ENCODE peak calls at places on chromosomes 5 and 9, in eight cellular contexts. One of them, this sample, is unnamed.

GRCh38 chr5:170573119-170573518 is 69.3 kb downstream of the KCNIP1 start:
- DNase-seq in T-helper 17 cell: no peak
- DNase-seq in GM12865: no peak
- DNase-seq in T-cell: no peak
- DNase-seq in stimulated activated CD4-positive, alpha-beta T cell treated with anti-CD3 and anti-CD28 coated beads, Interleukin-1b, Interleukin-23, amount 100 ng/mL, for 4 hours: no peak
- DNase-seq in CD4-positive, alpha-beta T cell: no peak
- DNase-seq in NCI-H748 treated with DMSO at 0.1 percent for 48 hours: no peak
- DNase-seq in activated CD8-positive, alpha-beta memory T cell treated with anti-CD3 and anti-CD28 coated beads, Interleukin-2, amount 50 U/mL, for 48 hours: no peak
- DNase-seq in this sample: no peak

GRCh38 chr5:125149503-125149902 is 403.1 kb upstream of the ZNF608 start:
- DNase-seq in NCI-H748 treated with DMSO at 0.1 percent for 48 hours: no peak
- DNase-seq in GM12865: no peak
- DNase-seq in stimulated activated CD4-positive, alpha-beta T cell treated with anti-CD3 and anti-CD28 coated beads, Interleukin-1b, Interleukin-23, amount 100 ng/mL, for 4 hours: no peak
- DNase-seq in T-cell: no peak
- DNase-seq in activated CD8-positive, alpha-beta memory T cell treated with anti-CD3 and anti-CD28 coated beads, Interleukin-2, amount 50 U/mL, for 48 hours: no peak
- DNase-seq in T-helper 17 cell: no peak
- DNase-seq in CD4-positive, alpha-beta T cell: no peak
- DNase-seq in this sample: no peak

GRCh38 chr5:80707645-80708044 is 52.9 kb upstream of the DHFR start:
- DNase-seq in stimulated activated CD4-positive, alpha-beta T cell treated with anti-CD3 and anti-CD28 coated beads, Interleukin-1b, Interleukin-23, amount 100 ng/mL, for 4 hours: no peak
- DNase-seq in activated CD8-positive, alpha-beta memory T cell treated with anti-CD3 and anti-CD28 coated beads, Interleukin-2, amount 50 U/mL, for 48 hours: no peak
- DNase-seq in T-helper 17 cell: no peak
- DNase-seq in NCI-H748 treated with DMSO at 0.1 percent for 48 hours: no peak
- DNase-seq in CD4-positive, alpha-beta T cell: no peak
- DNase-seq in T-cell: no peak
- DNase-seq in GM12865: no peak
- DNase-seq in this sample: no peak

GRCh38 chr5:59249160-59249559 is 644.4 kb downstream of the PDE4D start:
- DNase-seq in NCI-H748 treated with DMSO at 0.1 percent for 48 hours: no peak
- DNase-seq in CD4-positive, alpha-beta T cell: no peak
- DNase-seq in GM12865: no peak
- DNase-seq in T-cell: no peak
- DNase-seq in T-helper 17 cell: no peak
- DNase-seq in stimulated activated CD4-positive, alpha-beta T cell treated with anti-CD3 and anti-CD28 coated beads, Interleukin-1b, Interleukin-23, amount 100 ng/mL, for 4 hours: no peak
- DNase-seq in activated CD8-positive, alpha-beta memory T cell treated with anti-CD3 and anti-CD28 coated beads, Interleukin-2, amount 50 U/mL, for 48 hours: no peak
- DNase-seq in this sample: no peak

GRCh38 chr5:72511371-72512178 is 4.4 kb upstream of the ZNF366 start:
- DNase-seq in GM12865: no peak
- DNase-seq in CD4-positive, alpha-beta T cell: no peak
- DNase-seq in NCI-H748 treated with DMSO at 0.1 percent for 48 hours: no peak
- DNase-seq in stimulated activated CD4-positive, alpha-beta T cell treated with anti-CD3 and anti-CD28 coated beads, Interleukin-1b, Interleukin-23, amount 100 ng/mL, for 4 hours: no peak
- DNase-seq in activated CD8-positive, alpha-beta memory T cell treated with anti-CD3 and anti-CD28 coated beads, Interleukin-2, amount 50 U/mL, for 48 hours: no peak
- DNase-seq in T-cell: no peak
- DNase-seq in T-helper 17 cell: no peak
- DNase-seq in this sample: no peak

GRCh38 chr5:59832577-59833301 is 60.8 kb downstream of the PDE4D start:
- DNase-seq in GM12865: no peak
- DNase-seq in activated CD8-positive, alpha-beta memory T cell treated with anti-CD3 and anti-CD28 coated beads, Interleukin-2, amount 50 U/mL, for 48 hours: no peak
- DNase-seq in stimulated activated CD4-positive, alpha-beta T cell treated with anti-CD3 and anti-CD28 coated beads, Interleukin-1b, Interleukin-23, amount 100 ng/mL, for 4 hours: no peak
- DNase-seq in CD4-positive, alpha-beta T cell: no peak
- DNase-seq in T-cell: no peak
- DNase-seq in T-helper 17 cell: no peak
- DNase-seq in NCI-H748 treated with DMSO at 0.1 percent for 48 hours: no peak
- DNase-seq in this sample: no peak

GRCh38 chr9:91784673-91785402 is 165.2 kb downstream of the ROR2 start:
- DNase-seq in NCI-H748 treated with DMSO at 0.1 percent for 48 hours: no peak
- DNase-seq in activated CD8-positive, alpha-beta memory T cell treated with anti-CD3 and anti-CD28 coated beads, Interleukin-2, amount 50 U/mL, for 48 hours: no peak
- DNase-seq in T-cell: no peak
- DNase-seq in stimulated activated CD4-positive, alpha-beta T cell treated with anti-CD3 and anti-CD28 coated beads, Interleukin-1b, Interleukin-23, amount 100 ng/mL, for 4 hours: no peak
- DNase-seq in T-helper 17 cell: no peak
- DNase-seq in GM12865: no peak
- DNase-seq in CD4-positive, alpha-beta T cell: no peak
- DNase-seq in this sample: no peak

GRCh38 chr5:11928909-11929308 is 24.7 kb upstream of the CTNND2 start:
- DNase-seq in NCI-H748 treated with DMSO at 0.1 percent for 48 hours: no peak
- DNase-seq in T-helper 17 cell: no peak
- DNase-seq in GM12865: peak; percentile 9
- DNase-seq in activated CD8-positive, alpha-beta memory T cell treated with anti-CD3 and anti-CD28 coated beads, Interleukin-2, amount 50 U/mL, for 48 hours: no peak
- DNase-seq in stimulated activated CD4-positive, alpha-beta T cell treated with anti-CD3 and anti-CD28 coated beads, Interleukin-1b, Interleukin-23, amount 100 ng/mL, for 4 hours: no peak
- DNase-seq in T-cell: no peak
- DNase-seq in CD4-positive, alpha-beta T cell: no peak
- DNase-seq in this sample: no peak

GRCh38 chr5:60007724-60008123 is 114.2 kb upstream of the PDE4D start:
- DNase-seq in CD4-positive, alpha-beta T cell: no peak
- DNase-seq in NCI-H748 treated with DMSO at 0.1 percent for 48 hours: no peak
- DNase-seq in T-helper 17 cell: no peak
- DNase-seq in activated CD8-positive, alpha-beta memory T cell treated with anti-CD3 and anti-CD28 coated beads, Interleukin-2, amount 50 U/mL, for 48 hours: no peak
- DNase-seq in stimulated activated CD4-positive, alpha-beta T cell treated with anti-CD3 and anti-CD28 coated beads, Interleukin-1b, Interleukin-23, amount 100 ng/mL, for 4 hours: no peak
- DNase-seq in GM12865: no peak
- DNase-seq in T-cell: no peak
- DNase-seq in this sample: no peak

GRCh38 chr9:73446306-73446705 is 294.6 kb downstream of the ANXA1 start:
- DNase-seq in T-helper 17 cell: no peak
- DNase-seq in CD4-positive, alpha-beta T cell: no peak
- DNase-seq in GM12865: no peak
- DNase-seq in T-cell: no peak
- DNase-seq in NCI-H748 treated with DMSO at 0.1 percent for 48 hours: no peak
- DNase-seq in activated CD8-positive, alpha-beta memory T cell treated with anti-CD3 and anti-CD28 coated beads, Interleukin-2, amount 50 U/mL, for 48 hours: no peak
- DNase-seq in stimulated activated CD4-positive, alpha-beta T cell treated with anti-CD3 and anti-CD28 coated beads, Interleukin-1b, Interleukin-23, amount 100 ng/mL, for 4 hours: no peak
- DNase-seq in this sample: no peak

GRCh38 chr5:56449071-56449470 is 215.9 kb upstream of the ANKRD55 start:
- DNase-seq in GM12865: no peak
- DNase-seq in stimulated activated CD4-positive, alpha-beta T cell treated with anti-CD3 and anti-CD28 coated beads, Interleukin-1b, Interleukin-23, amount 100 ng/mL, for 4 hours: no peak
- DNase-seq in CD4-positive, alpha-beta T cell: no peak
- DNase-seq in T-helper 17 cell: no peak
- DNase-seq in activated CD8-positive, alpha-beta memory T cell treated with anti-CD3 and anti-CD28 coated beads, Interleukin-2, amount 50 U/mL, for 48 hours: no peak
- DNase-seq in T-cell: no peak
- DNase-seq in NCI-H748 treated with DMSO at 0.1 percent for 48 hours: no peak
- DNase-seq in this sample: no peak

GRCh38 chr5:150562832-150563231 is 54.9 kb downstream of the NDST1 start:
- DNase-seq in stimulated activated CD4-positive, alpha-beta T cell treated with anti-CD3 and anti-CD28 coated beads, Interleukin-1b, Interleukin-23, amount 100 ng/mL, for 4 hours: no peak
- DNase-seq in activated CD8-positive, alpha-beta memory T cell treated with anti-CD3 and anti-CD28 coated beads, Interleukin-2, amount 50 U/mL, for 48 hours: no peak
- DNase-seq in GM12865: peak; percentile 56
- DNase-seq in CD4-positive, alpha-beta T cell: no peak
- DNase-seq in NCI-H748 treated with DMSO at 0.1 percent for 48 hours: no peak
- DNase-seq in T-cell: no peak
- DNase-seq in T-helper 17 cell: no peak
- DNase-seq in this sample: peak; percentile 27

GRCh38 chr9:128846680-128847030 is 17.1 kb upstream of the SPOUT1 start:
- DNase-seq in GM12865: no peak
- DNase-seq in T-cell: no peak
- DNase-seq in activated CD8-positive, alpha-beta memory T cell treated with anti-CD3 and anti-CD28 coated beads, Interleukin-2, amount 50 U/mL, for 48 hours: no peak
- DNase-seq in T-helper 17 cell: no peak
- DNase-seq in CD4-positive, alpha-beta T cell: no peak
- DNase-seq in NCI-H748 treated with DMSO at 0.1 percent for 48 hours: no peak
- DNase-seq in stimulated activated CD4-positive, alpha-beta T cell treated with anti-CD3 and anti-CD28 coated beads, Interleukin-1b, Interleukin-23, amount 100 ng/mL, for 4 hours: no peak
- DNase-seq in this sample: no peak

GRCh38 chr9:33416996-33417395 is 14.6 kb upstream of the AQP7 start:
- DNase-seq in GM12865: no peak
- DNase-seq in activated CD8-positive, alpha-beta memory T cell treated with anti-CD3 and anti-CD28 coated beads, Interleukin-2, amount 50 U/mL, for 48 hours: no peak
- DNase-seq in T-helper 17 cell: peak; percentile 22
- DNase-seq in stimulated activated CD4-positive, alpha-beta T cell treated with anti-CD3 and anti-CD28 coated beads, Interleukin-1b, Interleukin-23, amount 100 ng/mL, for 4 hours: no peak
- DNase-seq in NCI-H748 treated with DMSO at 0.1 percent for 48 hours: no peak
- DNase-seq in CD4-positive, alpha-beta T cell: peak; percentile 52
- DNase-seq in T-cell: peak; percentile 22
- DNase-seq in this sample: no peak

GRCh38 chr5:80231243-80231642 is 24.6 kb downstream of the SERINC5 start:
- DNase-seq in stimulated activated CD4-positive, alpha-beta T cell treated with anti-CD3 and anti-CD28 coated beads, Interleukin-1b, Interleukin-23, amount 100 ng/mL, for 4 hours: no peak
- DNase-seq in T-helper 17 cell: no peak
- DNase-seq in NCI-H748 treated with DMSO at 0.1 percent for 48 hours: no peak
- DNase-seq in activated CD8-positive, alpha-beta memory T cell treated with anti-CD3 and anti-CD28 coated beads, Interleukin-2, amount 50 U/mL, for 48 hours: no peak
- DNase-seq in T-cell: no peak
- DNase-seq in CD4-positive, alpha-beta T cell: no peak
- DNase-seq in GM12865: no peak
- DNase-seq in this sample: no peak

GRCh38 chr9:93268551-93269314 is 84.8 kb downstream of the WNK2 start:
- DNase-seq in T-helper 17 cell: no peak
- DNase-seq in CD4-positive, alpha-beta T cell: peak; percentile 35
- DNase-seq in stimulated activated CD4-positive, alpha-beta T cell treated with anti-CD3 and anti-CD28 coated beads, Interleukin-1b, Interleukin-23, amount 100 ng/mL, for 4 hours: peak; percentile 14
- DNase-seq in activated CD8-positive, alpha-beta memory T cell treated with anti-CD3 and anti-CD28 coated beads, Interleukin-2, amount 50 U/mL, for 48 hours: peak; percentile 57
- DNase-seq in GM12865: peak; percentile 15
- DNase-seq in T-cell: peak; percentile 38
- DNase-seq in NCI-H748 treated with DMSO at 0.1 percent for 48 hours: peak; percentile 89
- DNase-seq in this sample: no peak

GRCh38 chr9:99000480-99001395 is 57.0 kb downstream of the COL15A1 start:
- DNase-seq in activated CD8-positive, alpha-beta memory T cell treated with anti-CD3 and anti-CD28 coated beads, Interleukin-2, amount 50 U/mL, for 48 hours: peak; percentile 55
- DNase-seq in GM12865: peak; percentile 70
- DNase-seq in NCI-H748 treated with DMSO at 0.1 percent for 48 hours: peak; percentile 29
- DNase-seq in stimulated activated CD4-positive, alpha-beta T cell treated with anti-CD3 and anti-CD28 coated beads, Interleukin-1b, Interleukin-23, amount 100 ng/mL, for 4 hours: peak; percentile 49
- DNase-seq in CD4-positive, alpha-beta T cell: peak; percentile 55
- DNase-seq in T-helper 17 cell: peak; percentile 32
- DNase-seq in T-cell: peak; percentile 57
- DNase-seq in this sample: peak; percentile 23

GRCh38 chr5:132265336-132266030 is 8.0 kb downstream of the PDLIM4 start:
- DNase-seq in GM12865: no peak
- DNase-seq in T-helper 17 cell: no peak
- DNase-seq in NCI-H748 treated with DMSO at 0.1 percent for 48 hours: peak; percentile 40
- DNase-seq in CD4-positive, alpha-beta T cell: no peak
- DNase-seq in T-cell: no peak
- DNase-seq in stimulated activated CD4-positive, alpha-beta T cell treated with anti-CD3 and anti-CD28 coated beads, Interleukin-1b, Interleukin-23, amount 100 ng/mL, for 4 hours: no peak
- DNase-seq in activated CD8-positive, alpha-beta memory T cell treated with anti-CD3 and anti-CD28 coated beads, Interleukin-2, amount 50 U/mL, for 48 hours: no peak
- DNase-seq in this sample: no peak

GRCh38 chr9:72977670-72978069 is 24.8 kb upstream of the ALDH1A1 start:
- DNase-seq in activated CD8-positive, alpha-beta memory T cell treated with anti-CD3 and anti-CD28 coated beads, Interleukin-2, amount 50 U/mL, for 48 hours: no peak
- DNase-seq in stimulated activated CD4-positive, alpha-beta T cell treated with anti-CD3 and anti-CD28 coated beads, Interleukin-1b, Interleukin-23, amount 100 ng/mL, for 4 hours: no peak
- DNase-seq in T-cell: no peak
- DNase-seq in GM12865: no peak
- DNase-seq in CD4-positive, alpha-beta T cell: no peak
- DNase-seq in NCI-H748 treated with DMSO at 0.1 percent for 48 hours: no peak
- DNase-seq in T-helper 17 cell: no peak
- DNase-seq in this sample: no peak

GRCh38 chr9:136220017-136220729 is 15.2 kb upstream of the LHX3 start:
- DNase-seq in CD4-positive, alpha-beta T cell: peak; percentile 22
- DNase-seq in activated CD8-positive, alpha-beta memory T cell treated with anti-CD3 and anti-CD28 coated beads, Interleukin-2, amount 50 U/mL, for 48 hours: no peak
- DNase-seq in T-helper 17 cell: no peak
- DNase-seq in stimulated activated CD4-positive, alpha-beta T cell treated with anti-CD3 and anti-CD28 coated beads, Interleukin-1b, Interleukin-23, amount 100 ng/mL, for 4 hours: peak; percentile 21
- DNase-seq in GM12865: no peak
- DNase-seq in NCI-H748 treated with DMSO at 0.1 percent for 48 hours: no peak
- DNase-seq in T-cell: no peak
- DNase-seq in this sample: no peak

This sample was measured in GM12878.